ENCODE peak calls at places on chromosomes 5 and 9, in six cellular contexts. V is frontal cortex, R is HTR-8/SVneo, U is glutamatergic neuron, Z is tibial nerve, M is hypothalamus. S is an unnamed sample.

GRCh38 chr5:58963361-58963760 is 380.5 kb downstream of the RAB3C start:
- DNase-seq in V (no peak), M (no peak), U (no peak), R (no peak), Z (no peak), S (no peak)

GRCh38 chr5:101473483-101473882 is 570.4 kb upstream of the ST8SIA4 start:
- DNase-seq in R (no peak), U (no peak), Z (no peak), V (no peak), M (no peak), S (no peak)

GRCh38 chr5:100667021-100667671 is 132.0 kb downstream of the FAM174A start:
- DNase-seq in Z (peak), U (no peak), R (peak), M (no peak), V (no peak), S (no peak)

GRCh38 chr5:72064801-72065570 is 42.3 kb upstream of the MAP1B start:
- DNase-seq in Z (no peak), R (no peak), V (no peak), U (peak), M (no peak), S (no peak)

GRCh38 chr9:90287567-90288274 is 354.9 kb downstream of the DIRAS2 start:
- DNase-seq in U (no peak), V (no peak), M (no peak), Z (no peak), R (no peak), S (no peak)

GRCh38 chr5:111735829-111736228 is 21.2 kb downstream of the NREP start:
- DNase-seq in M (no peak), R (peak), V (no peak), U (peak), Z (no peak), S (peak)

GRCh38 chr9:107737987-107738743 is 248.6 kb upstream of the KLF4 start:
- DNase-seq in U (no peak), V (no peak), M (no peak), Z (peak), R (no peak), S (no peak)

GRCh38 chr5:54021413-54022155 is 288.8 kb downstream of the ARL15 start:
- DNase-seq in M (no peak), R (peak), V (no peak), U (no peak), Z (no peak), S (no peak)

GRCh38 chr9:132108728-132109127 is 29.1 kb upstream of the MED27 start:
- DNase-seq in M (no peak), U (no peak), R (no peak), V (no peak), Z (no peak), S (no peak)

GRCh38 chr5:170612256-170612656 is 108.4 kb downstream of the KCNIP1 start:
- DNase-seq in M (no peak), V (no peak), U (peak), Z (no peak), R (no peak), S (no peak)

GRCh38 chr9:134937566-134938345 is 20.0 kb upstream of the FCN1 start:
- DNase-seq in U (no peak), Z (no peak), V (no peak), M (no peak), R (no peak), S (no peak)

GRCh38 chr5:5409151-5409810 is 13.2 kb upstream of the ICE1 start:
- DNase-seq in U (no peak), R (no peak), M (no peak), Z (no peak), V (no peak), S (no peak)

GRCh38 chr5:142984525-142984924 is 214.3 kb downstream of the ARHGAP26 start:
- DNase-seq in R (no peak), M (no peak), Z (no peak), V (no peak), U (no peak), S (no peak)

GRCh38 chr5:37851305-37851704 is 11.5 kb upstream of the GDNF start:
- DNase-seq in Z (no peak), M (no peak), R (no peak), U (no peak), V (no peak), S (no peak)

GRCh38 chr5:147267082-147267832 is 32.4 kb downstream of the STK32A start:
- DNase-seq in R (no peak), V (no peak), M (no peak), Z (no peak), U (no peak), S (no peak)

GRCh38 chr5:132775439-132776076 is 1.5 kb downstream of the SEPTIN8 start:
- DNase-seq in R (no peak), Z (no peak), M (no peak), V (no peak), U (no peak), S (no peak)

GRCh38 chr5:115069087-115069968 is 100.4 kb downstream of the TRIM36 start:
- DNase-seq in Z (peak), V (no peak), M (no peak), R (peak), U (peak), S (peak)

GRCh38 chr9:110125207-110125751 is 82.7 kb downstream of the C9orf152 start:
- DNase-seq in M (no peak), V (no peak), R (no peak), Z (peak), U (peak), S (peak)

GRCh38 chr9:127194881-127195713 is 69.5 kb upstream of the GARNL3 start:
- DNase-seq in V (no peak), Z (no peak), U (peak), M (no peak), R (no peak), S (no peak)

GRCh38 chr5:178143901-178144300 is 9.8 kb downstream of the NHP2 start:
- DNase-seq in Z (no peak), M (no peak), V (no peak), U (no peak), R (no peak), S (no peak)

GRCh38 chr5:53019320-53019719 is 30.2 kb downstream of the ITGA2 start:
- DNase-seq in Z (no peak), M (no peak), V (no peak), U (no peak), R (peak), S (no peak)